ENCODE peak calls at places on chromosomes 11 and 22, in eight cellular contexts. G is right lobe of liver, D is esophagus squamous epithelium, C is kidney, Q is neural progenitor cell, B is fibroblast of mammary gland, O is endothelial cell, M is nephron progenitor cell. X is an unnamed sample.

GRCh38 chr11:97717922-97718321 is 1302.8 kb upstream of the CNTN5 start:
- DNase-seq in C (peak; percentile 75), B (no peak), Q (no peak), M (no peak), O (no peak), D (no peak), G (no peak), X (no peak)

GRCh38 chr11:36460220-36460619 is 49.9 kb downstream of the TRAF6 start:
- DNase-seq in M (no peak), B (no peak), G (no peak), O (no peak), D (no peak), C (no peak), Q (peak; percentile 42), X (no peak)

GRCh38 chr11:7577226-7577882 is 63.6 kb downstream of the PPFIBP2 start:
- DNase-seq in C (no peak), B (peak; percentile 37), Q (no peak), M (no peak), O (no peak), D (no peak), G (no peak), X (no peak)

GRCh38 chr11:12744831-12745502 is 70.7 kb downstream of the TEAD1 start:
- DNase-seq in C (no peak), M (peak; percentile 29), Q (peak; percentile 19), B (no peak), G (peak; percentile 48), D (no peak), O (no peak), X (no peak)

GRCh38 chr22:28594076-28594783 is 85.4 kb downstream of the TTC28 start:
- DNase-seq in Q (no peak), M (no peak), B (no peak), D (no peak), G (no peak), O (no peak), C (no peak), X (no peak)

GRCh38 chr11:96199563-96200025 is 143.4 kb downstream of the MAML2 start:
- DNase-seq in G (no peak), D (no peak), M (no peak), C (no peak), O (no peak), Q (no peak), B (peak; percentile 92), X (peak; percentile 51)

GRCh38 chr11:2933376-2934056 is 4.3 kb upstream of the PHLDA2 start:
- DNase-seq in O (no peak), Q (no peak), M (no peak), G (peak; percentile 62), C (peak; percentile 93), D (no peak), B (peak; percentile 86), X (peak; percentile 92)

GRCh38 chr11:78560826-78561484 is 13.7 kb downstream of the NARS2 start:
- DNase-seq in D (no peak), C (no peak), G (no peak), O (peak; percentile 28), B (peak; percentile 18), M (no peak), Q (no peak), X (no peak)

GRCh38 chr11:118148877-118149276 is 3.7 kb downstream of the SCN4B start:
- DNase-seq in M (no peak), G (no peak), C (no peak), Q (no peak), B (no peak), D (no peak), O (no peak), X (no peak)

GRCh38 chr11:76196849-76197248 is 9.5 kb downstream of the WNT11 start:
- DNase-seq in M (no peak), B (no peak), Q (no peak), C (no peak), G (no peak), D (no peak), O (no peak), X (no peak)

GRCh38 chr11:58917159-58917765 is 22.0 kb upstream of the GLYATL1 start:
- DNase-seq in Q (no peak), C (no peak), B (no peak), D (no peak), O (no peak), G (no peak), M (no peak), X (no peak)

GRCh38 chr22:36546932-36547331 is 18.0 kb upstream of the EIF3D start:
- DNase-seq in Q (no peak), B (peak; percentile 85), G (no peak), O (no peak), M (no peak), C (no peak), D (no peak), X (peak; percentile 46)

GRCh38 chr22:38981005-38981658 is 1.0 kb upstream of the APOBEC3B start:
- DNase-seq in Q (peak; percentile 66), B (peak; percentile 5), M (peak; percentile 33), C (peak; percentile 79), O (no peak), G (no peak), D (no peak), X (peak; percentile 70)
- TF ChIP-seq CTCF in Q (peak; percentile 54), B (no peak), M (peak; percentile 28), C (no peak), O (peak; percentile 26), G (no peak), D (peak; percentile 54), X (peak; percentile 45)

GRCh38 chr11:34207487-34207886 is 102.1 kb downstream of the NAT10 start:
- DNase-seq in O (no peak), G (no peak), B (no peak), M (no peak), D (no peak), C (no peak), Q (no peak), X (no peak)

GRCh38 chr11:34205326-34206035 is 100.1 kb downstream of the NAT10 start:
- DNase-seq in C (no peak), B (no peak), M (no peak), D (no peak), O (no peak), G (no peak), Q (no peak), X (no peak)

GRCh38 chr11:34203377-34203801 is 98.0 kb downstream of the NAT10 start:
- DNase-seq in D (no peak), G (no peak), Q (no peak), M (no peak), O (no peak), C (no peak), B (no peak), X (no peak)

GRCh38 chr11:34206598-34207300 is 101.3 kb downstream of the NAT10 start:
- DNase-seq in M (peak; percentile 35), D (no peak), Q (peak; percentile 55), G (no peak), O (no peak), B (no peak), C (no peak), X (no peak)

DNA sequence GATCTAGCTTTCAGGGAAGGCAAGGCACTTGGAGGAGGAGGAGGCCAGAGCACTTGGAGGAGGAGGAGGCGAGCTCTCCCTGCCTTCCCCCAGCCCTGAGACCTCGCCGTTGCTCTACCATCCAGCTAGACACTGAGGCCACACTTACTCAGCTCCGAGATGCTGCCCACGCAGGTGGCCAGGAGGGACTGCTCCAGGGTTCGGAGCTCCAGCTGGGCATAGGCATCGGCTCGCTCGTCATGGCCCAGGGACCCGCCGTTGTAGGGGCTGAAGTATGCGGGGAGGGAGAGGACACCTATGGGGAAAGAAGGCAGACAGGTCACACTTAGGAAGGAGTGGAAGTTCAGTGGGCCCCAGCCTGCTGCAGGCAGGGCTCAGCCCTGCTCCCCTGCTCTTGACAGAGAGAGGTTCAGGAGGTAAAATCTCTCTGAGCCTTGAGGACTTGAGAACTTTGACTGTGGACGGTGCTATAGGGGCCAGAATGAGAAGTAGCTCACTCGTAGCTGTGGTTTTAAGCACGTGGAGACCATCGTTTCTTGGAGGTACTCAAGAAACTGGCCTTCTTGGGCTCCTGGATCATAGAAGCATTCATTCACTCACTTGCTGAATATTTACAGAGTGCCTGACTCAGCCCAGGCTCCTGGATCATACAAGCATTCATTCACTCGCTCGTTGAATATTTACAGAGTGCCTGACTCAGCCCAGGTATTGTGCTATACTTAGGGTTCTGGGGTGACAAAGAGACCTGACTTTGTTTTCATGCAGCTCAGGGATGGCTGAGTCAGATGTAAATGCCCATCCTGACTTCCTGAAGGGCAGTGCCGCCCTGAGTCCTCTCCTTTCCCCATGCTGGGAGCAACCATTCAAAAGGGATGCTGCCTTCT is 99.2 kb downstream of the NAT10 start:
- DNase-seq in G (no peak), O (no peak), M (no peak), D (no peak), C (no peak), B (no peak), Q (no peak), X (peak; percentile 74)
- TF ChIP-seq CTCF in G (no peak), O (no peak), M (no peak), D (no peak), C (no peak), B (no peak), Q (no peak), X (no peak)

DNA sequence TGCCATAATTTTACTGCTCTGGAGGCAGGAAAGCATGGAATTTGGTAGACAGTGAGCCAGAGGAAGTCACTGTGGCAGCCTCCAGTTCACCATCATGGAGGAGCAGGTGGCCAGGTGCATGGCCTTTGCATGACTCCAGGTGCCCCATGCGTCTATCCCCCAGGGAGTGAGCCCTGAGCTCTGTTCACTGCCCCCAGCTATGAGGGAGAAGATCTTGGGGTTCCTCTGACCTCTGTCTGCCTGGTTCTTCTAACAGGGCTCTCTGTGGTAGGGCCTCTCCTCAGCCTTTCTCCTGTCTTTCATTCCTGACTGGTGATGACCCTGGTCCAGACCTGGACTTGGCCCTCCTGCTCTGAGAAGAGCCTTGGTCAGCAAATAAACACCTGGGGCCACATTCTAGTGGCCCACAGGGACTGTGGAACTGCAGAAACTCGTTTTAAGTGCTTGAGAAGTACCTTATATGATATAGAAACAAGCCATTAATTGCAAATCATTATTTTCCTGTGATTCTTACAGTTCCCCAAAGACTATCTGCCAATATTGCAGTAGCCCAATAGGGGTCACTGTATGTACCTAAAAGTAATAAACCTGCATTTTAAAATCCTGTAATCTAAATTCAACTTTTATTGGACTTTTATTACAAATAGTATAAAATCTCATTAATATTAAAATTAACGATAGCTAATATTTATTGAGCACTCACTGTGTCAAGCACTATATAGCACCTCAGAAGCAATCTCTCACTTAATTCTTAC is 120.0 kb upstream of the SYT13 start:
- DNase-seq in M (no peak), B (peak; percentile 49), D (no peak), G (no peak), O (no peak), C (no peak), Q (no peak), X (no peak)
- TF ChIP-seq CTCF in M (peak; percentile 40), B (peak; percentile 64), D (peak; percentile 38), G (peak; percentile 37), O (peak; percentile 10), C (no peak), Q (peak; percentile 66), X (peak; percentile 15)

DNA sequence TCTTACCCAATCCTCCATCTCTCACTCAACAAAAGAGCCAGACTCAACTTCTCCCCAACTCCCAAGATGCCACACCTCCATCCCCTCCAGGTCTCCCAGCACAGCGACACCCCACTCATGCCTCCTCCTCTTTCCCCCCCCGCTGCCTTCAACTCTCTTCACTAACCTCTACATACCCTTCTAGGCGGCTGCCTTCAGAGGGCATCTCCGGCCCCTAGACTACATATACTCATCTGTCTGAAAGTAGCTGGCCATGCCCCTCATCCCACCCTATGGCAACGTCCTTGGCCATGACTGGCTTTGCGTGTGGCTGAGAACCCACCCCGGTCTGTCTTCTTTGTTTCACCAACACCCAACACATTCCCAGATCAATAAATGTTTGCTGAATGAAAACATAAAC is 81.7 kb upstream of the TMEM45B start:
- DNase-seq in B (no peak), O (no peak), G (no peak), D (no peak), Q (no peak), C (peak; percentile 26), M (no peak), X (no peak)
- TF ChIP-seq CTCF in B (no peak), O (no peak), G (no peak), D (no peak), Q (no peak), C (no peak), M (no peak), X (no peak)

X was measured in Calu3.